ENCODE peak calls at places on chromosome 1, in six cellular contexts. R is uterus; M is CD8-positive, alpha-beta T cell; A is H1; D is upper lobe of right lung; T is GM23248. H is an unnamed sample.

GRCh38 chr1:64469614-64469976 is 334 bp upstream of the CACHD1 start:
- DNase-seq in R (no peak), D (no peak), M (no peak), T (peak), A (no peak), H (no peak)

GRCh38 chr1:167428418-167428817 is 89.9 kb downstream of the CD247 start:
- DNase-seq in M (no peak), D (no peak), T (peak), R (no peak), A (no peak), H (no peak)

GRCh38 chr1:65225179-65225578 is 77.2 kb downstream of the AK4 start:
- DNase-seq in M (no peak), T (no peak), A (no peak), R (no peak), D (no peak), H (no peak)

GRCh38 chr1:183470147-183470960 is 1.9 kb upstream of the SMG7 start:
- DNase-seq in T (peak), M (peak), A (peak), D (peak), R (peak), H (peak)

GRCh38 chr1:212529211-212529731 is 79.3 kb upstream of the ATF3 start:
- DNase-seq in D (no peak), A (no peak), T (peak), M (no peak), R (no peak), H (no peak)

GRCh38 chr1:21898326-21899155 is 38.6 kb downstream of the HSPG2 start:
- DNase-seq in R (no peak), A (no peak), D (no peak), M (no peak), T (peak), H (no peak)

GRCh38 chr1:29413661-29414060 is 177.3 kb downstream of the PTPRU start:
- DNase-seq in M (no peak), D (no peak), R (no peak), T (no peak), A (peak), H (no peak)

GRCh38 chr1:102840741-102841140 is 267.6 kb downstream of the COL11A1 start:
- DNase-seq in T (no peak), A (no peak), D (no peak), R (no peak), M (no peak), H (no peak)

GRCh38 chr1:192235127-192235526 is 76.9 kb downstream of the RGS18 start:
- DNase-seq in D (no peak), T (no peak), A (no peak), R (no peak), M (no peak), H (no peak)

DNA sequence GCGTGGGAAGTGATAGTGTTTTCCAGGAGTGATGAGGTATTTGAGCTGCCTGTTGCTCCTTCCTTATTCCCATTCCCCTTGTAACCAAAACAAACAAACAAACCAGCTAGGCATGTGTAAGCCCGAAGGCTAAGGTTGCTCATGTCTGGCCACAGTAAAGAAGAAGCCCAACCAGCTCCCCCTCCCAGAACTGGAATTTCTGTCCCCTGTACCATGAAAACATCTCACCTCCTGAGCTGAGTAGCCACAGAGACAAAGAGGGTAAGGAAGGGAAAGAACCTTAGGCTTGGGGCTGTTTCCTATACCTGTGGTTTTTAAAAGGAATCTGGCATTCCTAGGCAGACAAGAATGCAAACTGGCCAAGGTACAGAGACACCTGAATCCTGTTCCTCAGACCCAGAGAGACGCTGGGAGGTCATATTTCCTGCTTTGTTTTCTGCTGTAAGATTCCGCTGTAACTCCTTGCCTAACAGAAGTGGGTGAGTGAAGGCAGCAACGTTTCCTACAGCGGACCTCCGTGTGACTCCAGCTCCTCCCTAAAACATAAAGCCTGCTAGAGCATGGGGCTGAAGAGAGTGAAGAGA is 41.7 kb upstream of the RAB4A start:
- DNase-seq in D (no peak), T (peak), A (peak), M (no peak), R (no peak), H (no peak)
- H3K27ac ChIP-seq in D (peak), T (no peak), A (peak), M (no peak), R (peak), H (peak)

GRCh38 chr1:31415658-31416057 is 2.6 kb downstream of the SERINC2 start:
- DNase-seq in R (no peak), M (no peak), A (no peak), T (no peak), D (no peak), H (no peak)
- H3K27ac ChIP-seq in R (no peak), M (no peak), A (no peak), T (no peak), D (no peak), H (no peak)

GRCh38 chr1:198902616-198903140 is 263.8 kb downstream of the PTPRC start:
- DNase-seq in A (no peak), R (no peak), T (no peak), M (no peak), D (no peak), H (no peak)
- H3K27ac ChIP-seq in A (no peak), R (no peak), T (no peak), M (no peak), D (no peak), H (no peak)

DNA sequence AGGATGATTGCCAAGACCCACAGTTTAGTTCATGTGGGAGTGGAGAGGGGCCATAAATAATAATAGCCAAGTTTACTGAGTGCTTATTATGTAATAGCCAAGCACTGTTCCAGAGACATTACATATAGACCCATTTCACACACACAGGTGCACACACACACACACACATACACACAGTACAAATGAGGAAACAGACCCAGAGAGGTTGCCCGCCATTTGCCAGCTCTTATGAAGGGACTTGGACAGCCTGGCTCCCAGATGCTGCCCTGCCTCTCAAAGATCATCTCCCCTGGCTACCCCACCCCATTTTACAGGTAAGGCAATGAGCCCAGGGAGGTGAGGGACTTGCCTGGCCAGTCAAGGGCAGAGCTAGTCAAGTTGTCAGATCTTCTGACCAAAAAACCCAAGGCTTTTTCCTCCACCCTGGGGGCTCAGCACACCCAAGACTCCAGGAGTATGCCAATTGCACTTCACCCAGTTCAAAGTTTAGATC is 18.1 kb upstream of the BCAR3 start:
- DNase-seq in T (no peak), R (no peak), D (peak), M (no peak), A (no peak), H (no peak)
- H3K27ac ChIP-seq in T (no peak), R (no peak), D (no peak), M (no peak), A (no peak), H (no peak)

DNA sequence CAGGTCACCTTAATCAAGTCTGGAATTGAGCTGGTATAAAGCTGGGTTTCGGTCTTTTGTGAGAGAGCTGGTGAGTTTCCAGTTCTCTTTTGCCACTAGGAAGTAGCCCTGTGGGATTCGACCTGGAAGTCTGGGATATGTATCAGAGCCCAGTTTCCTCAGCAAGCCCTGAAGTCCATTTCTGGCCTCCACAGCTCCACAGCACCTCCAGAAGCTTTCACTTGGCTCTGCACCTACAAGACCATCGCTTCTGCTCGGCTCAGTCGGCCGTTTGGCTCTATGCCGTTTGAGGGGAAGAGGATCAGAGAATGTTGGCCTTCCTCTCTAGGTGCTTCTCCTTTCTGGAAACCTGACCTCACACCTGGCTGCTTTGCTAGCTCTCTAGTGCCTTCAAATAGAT is 148.0 kb downstream of the GALNT2 start:
- DNase-seq in M (no peak), R (peak), A (no peak), D (no peak), T (peak), H (no peak)
- H3K27ac ChIP-seq in M (no peak), R (peak), A (no peak), D (peak), T (no peak), H (peak)

GRCh38 chr1:9889411-9889810 is 20.7 kb downstream of the CTNNBIP1 start:
- DNase-seq in T (no peak), R (no peak), M (no peak), D (no peak), A (no peak), H (no peak)
- H3K27ac ChIP-seq in T (no peak), R (peak), M (no peak), D (peak), A (no peak), H (no peak)

DNA sequence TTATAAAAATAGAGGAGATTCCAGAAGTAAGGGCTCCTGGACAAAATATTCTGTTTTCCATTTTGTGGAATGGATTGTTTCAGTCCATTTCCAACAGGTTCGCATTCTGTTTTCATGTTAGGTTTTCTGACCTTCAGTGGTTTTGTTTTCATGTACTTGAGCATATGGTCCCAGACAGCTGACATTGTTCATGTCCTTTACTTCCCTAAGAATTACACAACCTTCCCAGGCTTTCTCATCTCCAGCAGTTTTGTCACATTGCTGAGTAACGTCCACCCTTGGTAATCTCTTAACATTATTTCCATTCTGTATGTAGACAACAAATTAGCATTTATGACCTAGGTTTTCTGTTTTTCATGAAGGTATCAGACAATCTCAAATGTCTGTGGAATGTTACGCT is 21.0 kb upstream of the ERRFI1 start:
- DNase-seq in R (no peak), M (no peak), T (peak), A (no peak), D (no peak), H (no peak)
- H3K27ac ChIP-seq in R (peak), M (no peak), T (peak), A (no peak), D (peak), H (no peak)

GRCh38 chr1:20498116-20498515 is 9.8 kb downstream of the MUL1 start:
- DNase-seq in D (no peak), R (no peak), M (no peak), A (no peak), T (no peak), H (no peak)

GRCh38 chr1:20493839-20494608 is 8.0 kb upstream of the CAMK2N1 start:
- DNase-seq in R (peak), A (peak), T (peak), M (peak), D (peak), H (peak)

GRCh38 chr1:20496241-20496661 is 10.2 kb upstream of the CAMK2N1 start:
- DNase-seq in R (no peak), M (no peak), D (no peak), A (no peak), T (peak), H (no peak)

GRCh38 chr1:20494609-20495311 is 8.8 kb upstream of the CAMK2N1 start:
- DNase-seq in A (no peak), R (no peak), D (no peak), T (peak), M (no peak), H (no peak)

DNA sequence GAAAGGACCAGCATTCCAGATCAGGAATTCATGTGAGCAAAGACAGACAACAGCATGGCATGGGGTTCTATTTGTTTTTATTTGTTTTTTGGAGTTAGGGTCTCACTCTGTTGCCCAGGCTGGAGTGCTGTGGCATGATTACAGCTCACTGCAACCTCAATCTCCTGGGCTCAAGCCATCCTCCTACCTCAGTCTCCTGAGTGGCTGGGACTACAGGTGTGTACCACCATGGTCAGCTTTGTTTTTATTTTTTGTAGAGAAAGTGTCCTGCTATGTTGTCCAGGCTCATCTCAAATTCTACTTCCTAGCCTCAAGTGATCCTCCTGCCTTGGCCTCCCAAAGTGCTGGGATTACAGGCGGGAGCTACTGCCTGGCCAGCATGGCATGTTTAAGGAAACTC is 9.7 kb upstream of the CAMK2N1 start:
- DNase-seq in R (no peak), D (no peak), A (no peak), T (no peak), M (no peak), H (no peak)
- H3K27ac ChIP-seq in R (no peak), D (no peak), A (no peak), T (peak), M (no peak), H (no peak)

GRCh38 chr1:171785766-171786165 is 4.3 kb downstream of the METTL13 start:
- DNase-seq in M (no peak), T (no peak), D (no peak), A (no peak), R (no peak), H (no peak)

GRCh38 chr1:171783816-171784530 is 2.5 kb downstream of the METTL13 start:
- DNase-seq in A (no peak), T (no peak), M (no peak), R (no peak), D (no peak), H (no peak)

GRCh38 chr1:171780583-171781166 is 785 bp upstream of the METTL13 start:
- DNase-seq in R (no peak), A (no peak), T (no peak), M (no peak), D (no peak), H (no peak)

GRCh38 chr1:171784779-171785178 is 3.3 kb downstream of the METTL13 start:
- DNase-seq in T (no peak), A (no peak), R (no peak), M (no peak), D (no peak), H (no peak)

GRCh38 chr1:171781167-171781875 is at the start of gene METTL13:
- DNase-seq in D (peak), T (peak), M (peak), R (peak), A (peak), H (peak)
- H3K27ac ChIP-seq in D (peak), T (peak), M (peak), R (peak), A (peak), H (peak)

H was measured in pancreas.